ENCODE peak calls at places on chromosomes 1 and 21, in five cellular contexts. E is hippocampal formation, V is pulmonary artery endothelial cell, N is lung, D is ovary. A is an unnamed sample.

GRCh38 chr1:229107302-229107815 is 163.6 kb upstream of the RAB4A start:
- DNase-seq in E (no peak), N (no peak), D (no peak), V (no peak), A (no peak)

GRCh38 chr1:193799948-193800690 is 613.7 kb upstream of the B3GALT2 start:
- DNase-seq in D (no peak), E (no peak), N (no peak), V (no peak), A (no peak)

GRCh38 chr1:73998348-73998959 is 199.5 kb downstream of the LRRIQ3 start:
- DNase-seq in N (no peak), V (no peak), E (no peak), D (no peak), A (no peak)

GRCh38 chr1:219292341-219292740 is 118.7 kb downstream of the LYPLAL1 start:
- DNase-seq in E (no peak), V (no peak), D (no peak), N (no peak), A (no peak)

GRCh38 chr1:87723193-87723592 is 394.5 kb downstream of the LMO4 start:
- DNase-seq in E (no peak), D (no peak), N (no peak), V (no peak), A (no peak)

GRCh38 chr21:41933259-41934079 is 20.3 kb downstream of the C2CD2 start:
- DNase-seq in E (no peak), D (peak; percentile 54), N (no peak), V (no peak), A (no peak)

GRCh38 chr1:170146861-170147260 is 1.1 kb downstream of the NTMT2 start:
- DNase-seq in E (no peak), N (no peak), D (no peak), V (no peak), A (no peak)

GRCh38 chr21:46425061-46425460 is 33.6 kb upstream of the DIP2A start:
- DNase-seq in D (no peak), E (no peak), N (no peak), V (no peak), A (no peak)

GRCh38 chr1:29471487-29472313 is 235.4 kb downstream of the PTPRU start:
- DNase-seq in N (no peak), D (no peak), E (no peak), V (no peak), A (no peak)

GRCh38 chr1:220874201-220874655 is 5.0 kb upstream of the HLX start:
- DNase-seq in E (peak; percentile 12), N (no peak), V (peak; percentile 69), D (no peak), A (no peak)

GRCh38 chr1:230084408-230085177 is 17.6 kb downstream of the GALNT2 start:
- DNase-seq in N (peak; percentile 54), D (peak; percentile 63), E (no peak), V (no peak), A (peak; percentile 84)

GRCh38 chr1:31926846-31927660 is 11.1 kb downstream of the PTP4A2 start:
- DNase-seq in D (no peak), V (no peak), N (no peak), E (no peak), A (no peak)

GRCh38 chr21:15293251-15293650 is 228.5 kb upstream of the NRIP1 start:
- DNase-seq in D (no peak), V (no peak), E (no peak), N (no peak), A (peak; percentile 65)

GRCh38 chr1:207818971-207819451 is 67.2 kb downstream of the CD46 start:
- DNase-seq in D (peak; percentile 29), V (peak; percentile 39), E (no peak), N (no peak), A (no peak)

GRCh38 chr1:203153051-203153988 is 22.3 kb downstream of the MYBPH start:
- DNase-seq in V (no peak), N (no peak), D (no peak), E (peak; percentile 52), A (no peak)

GRCh38 chr1:22259581-22260282 is 116.8 kb upstream of the WNT4 start:
- DNase-seq in D (peak; percentile 64), V (no peak), E (no peak), N (peak; percentile 53), A (peak; percentile 52)

GRCh38 chr1:158506369-158506987 is 34.5 kb downstream of the OR10R2 start:
- DNase-seq in E (no peak), V (no peak), N (no peak), D (no peak), A (no peak)

GRCh38 chr1:33281554-33282303 is 25.4 kb downstream of the ZNF362 start:
- DNase-seq in N (no peak), E (no peak), D (no peak), V (no peak), A (no peak)

GRCh38 chr1:110916669-110917306 is 43.8 kb downstream of the CD53 start:
- DNase-seq in D (no peak), E (no peak), N (no peak), V (no peak), A (no peak)

GRCh38 chr1:95282496-95282850 is 48.5 kb downstream of the RWDD3 start:
- DNase-seq in E (no peak), N (no peak), D (no peak), V (no peak), A (no peak)

GRCh38 chr1:171310661-171311087 is 3.3 kb upstream of the FMO4 start:
- DNase-seq in E (no peak), D (no peak), N (no peak), V (no peak), A (no peak)

GRCh38 chr1:76302711-76303347 is 228.3 kb downstream of the ST6GALNAC3 start:
- DNase-seq in D (no peak), V (no peak), N (no peak), E (no peak), A (no peak)

GRCh38 chr1:36342426-36343185 is 19.2 kb upstream of the EVA1B start:
- DNase-seq in D (no peak), V (peak; percentile 71), E (peak; percentile 16), N (peak; percentile 51), A (no peak)

GRCh38 chr1:64320470-64320869 is 117.0 kb downstream of the UBE2U start:
- DNase-seq in N (no peak), D (no peak), V (peak; percentile 10), E (no peak), A (no peak)

GRCh38 chr1:172887162-172887561 is 163.6 kb downstream of the TNFSF18 start:
- DNase-seq in N (no peak), E (no peak), D (no peak), V (no peak), A (no peak)

GRCh38 chr1:168469690-168470089 is 74.1 kb downstream of the XCL2 start:
- DNase-seq in E (no peak), D (peak; percentile 37), V (no peak), N (no peak), A (no peak)

GRCh38 chr1:147579532-147580199 is 38.4 kb downstream of the BCL9 start:
- DNase-seq in V (no peak), E (no peak), D (no peak), N (peak; percentile 54), A (no peak)

A was measured in smooth muscle cell of the brain vasculature.